ENCODE peak calls at places on chromosomes 16 and 17, in six cellular contexts. One of them, this sample, is unnamed.

GRCh38 chr17:60335289-60335688 is 56.6 kb downstream of the USP32 start:
- DNase-seq in endothelial cell of umbilical vein: no peak
- DNase-seq in uterus: no peak
- DNase-seq in transverse colon: no peak
- DNase-seq in tibial nerve: no peak
- DNase-seq in HCT116: no peak
- DNase-seq in this sample: no peak

GRCh38 chr16:75455677-75456076 is 8.8 kb downstream of the TMEM170A start:
- DNase-seq in endothelial cell of umbilical vein: no peak
- DNase-seq in tibial nerve: no peak
- DNase-seq in uterus: no peak
- DNase-seq in HCT116: no peak
- DNase-seq in transverse colon: no peak
- DNase-seq in this sample: no peak

GRCh38 chr16:59593256-59593655 is 859.1 kb upstream of the GOT2 start:
- DNase-seq in transverse colon: no peak
- DNase-seq in HCT116: no peak
- DNase-seq in endothelial cell of umbilical vein: no peak
- DNase-seq in uterus: no peak
- DNase-seq in tibial nerve: no peak
- DNase-seq in this sample: no peak

GRCh38 chr16:12132290-12132689 is 155.8 kb downstream of the SNX29 start:
- DNase-seq in uterus: no peak
- DNase-seq in endothelial cell of umbilical vein: no peak
- DNase-seq in tibial nerve: no peak
- DNase-seq in transverse colon: no peak
- DNase-seq in HCT116: no peak
- DNase-seq in this sample: no peak

GRCh38 chr16:85173077-85173980 is 61.1 kb upstream of the CIBAR2 start:
- DNase-seq in transverse colon: no peak
- DNase-seq in tibial nerve: no peak
- DNase-seq in endothelial cell of umbilical vein: peak
- DNase-seq in HCT116: peak
- DNase-seq in uterus: no peak
- DNase-seq in this sample: no peak

GRCh38 chr16:6969594-6969993 is 363.1 kb upstream of the RBFOX1 start:
- DNase-seq in HCT116: no peak
- DNase-seq in endothelial cell of umbilical vein: no peak
- DNase-seq in transverse colon: no peak
- DNase-seq in tibial nerve: no peak
- DNase-seq in uterus: no peak
- DNase-seq in this sample: no peak

GRCh38 chr16:72974142-72974769 is 73.7 kb downstream of the ZFHX3 start:
- DNase-seq in transverse colon: no peak
- DNase-seq in uterus: no peak
- DNase-seq in endothelial cell of umbilical vein: peak
- DNase-seq in tibial nerve: no peak
- DNase-seq in HCT116: no peak
- DNase-seq in this sample: no peak

GRCh38 chr17:64641499-64641898 is 20.6 kb downstream of the SMURF2 start:
- DNase-seq in uterus: no peak
- DNase-seq in tibial nerve: no peak
- DNase-seq in HCT116: no peak
- DNase-seq in endothelial cell of umbilical vein: peak
- DNase-seq in transverse colon: no peak
- DNase-seq in this sample: no peak

GRCh38 chr16:51651061-51651466 is 500.0 kb upstream of the SALL1 start:
- DNase-seq in uterus: no peak
- DNase-seq in transverse colon: no peak
- DNase-seq in tibial nerve: no peak
- DNase-seq in HCT116: no peak
- DNase-seq in endothelial cell of umbilical vein: no peak
- DNase-seq in this sample: no peak

GRCh38 chr17:58324409-58325288 is 3.9 kb downstream of the TSPOAP1 start:
- DNase-seq in endothelial cell of umbilical vein: no peak
- DNase-seq in transverse colon: peak
- DNase-seq in tibial nerve: no peak
- DNase-seq in HCT116: no peak
- DNase-seq in uterus: peak
- DNase-seq in this sample: peak

GRCh38 chr16:81431554-81432353 is 12.9 kb upstream of the CMIP start:
- DNase-seq in tibial nerve: no peak
- DNase-seq in HCT116: no peak
- DNase-seq in transverse colon: no peak
- DNase-seq in uterus: no peak
- DNase-seq in endothelial cell of umbilical vein: no peak
- DNase-seq in this sample: no peak
- TF ChIP-seq POLR2A in tibial nerve: no peak
- TF ChIP-seq POLR2A in HCT116: no peak
- TF ChIP-seq POLR2A in transverse colon: no peak
- TF ChIP-seq POLR2A in uterus: no peak
- TF ChIP-seq POLR2A in endothelial cell of umbilical vein: no peak
- TF ChIP-seq POLR2A in this sample: no peak

DNA sequence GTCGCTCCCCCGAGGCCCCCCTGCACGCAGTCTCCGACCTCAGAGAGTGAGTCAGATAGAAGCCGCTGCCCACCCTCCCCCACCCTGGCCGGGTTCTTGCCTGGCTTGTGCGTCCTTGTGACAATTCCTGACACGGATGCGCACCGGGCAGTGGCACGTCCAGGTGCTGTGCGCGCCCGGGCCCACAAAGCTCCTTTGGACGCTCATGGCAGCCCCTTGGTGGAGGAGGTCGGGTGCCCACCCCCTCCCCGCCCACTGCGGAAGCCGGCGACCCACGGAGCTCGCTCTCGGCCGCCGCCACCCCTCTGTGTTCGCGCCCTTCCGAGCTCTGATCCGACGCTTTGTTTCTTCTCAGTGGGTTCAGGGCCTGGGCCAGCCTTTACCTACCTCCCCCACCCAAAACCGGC is 662 bp upstream of the TUBB3 start:
- DNase-seq in tibial nerve: no peak
- DNase-seq in transverse colon: peak
- DNase-seq in HCT116: peak
- DNase-seq in endothelial cell of umbilical vein: peak
- DNase-seq in uterus: peak
- DNase-seq in this sample: no peak
- TF ChIP-seq POLR2A in tibial nerve: no peak
- TF ChIP-seq POLR2A in transverse colon: no peak
- TF ChIP-seq POLR2A in HCT116: peak
- TF ChIP-seq POLR2A in endothelial cell of umbilical vein: peak
- TF ChIP-seq POLR2A in uterus: no peak
- TF ChIP-seq POLR2A in this sample: peak

GRCh38 chr17:57289130-57289529 is 32.8 kb downstream of the MSI2 start:
- DNase-seq in transverse colon: no peak
- DNase-seq in uterus: no peak
- DNase-seq in HCT116: no peak
- DNase-seq in tibial nerve: no peak
- DNase-seq in endothelial cell of umbilical vein: no peak
- DNase-seq in this sample: no peak
- TF ChIP-seq POLR2A in transverse colon: no peak
- TF ChIP-seq POLR2A in uterus: no peak
- TF ChIP-seq POLR2A in HCT116: no peak
- TF ChIP-seq POLR2A in tibial nerve: no peak
- TF ChIP-seq POLR2A in endothelial cell of umbilical vein: no peak
- TF ChIP-seq POLR2A in this sample: no peak

GRCh38 chr17:77215281-77215680 is 74.5 kb downstream of the SEC14L1 start:
- DNase-seq in HCT116: no peak
- DNase-seq in endothelial cell of umbilical vein: no peak
- DNase-seq in uterus: no peak
- DNase-seq in tibial nerve: no peak
- DNase-seq in transverse colon: no peak
- DNase-seq in this sample: no peak
- TF ChIP-seq POLR2A in HCT116: no peak
- TF ChIP-seq POLR2A in endothelial cell of umbilical vein: no peak
- TF ChIP-seq POLR2A in uterus: no peak
- TF ChIP-seq POLR2A in tibial nerve: no peak
- TF ChIP-seq POLR2A in transverse colon: no peak
- TF ChIP-seq POLR2A in this sample: no peak

GRCh38 chr17:897970-898619 is 81.5 kb downstream of the NXN start:
- DNase-seq in tibial nerve: no peak
- DNase-seq in endothelial cell of umbilical vein: no peak
- DNase-seq in transverse colon: no peak
- DNase-seq in HCT116: no peak
- DNase-seq in uterus: no peak
- DNase-seq in this sample: no peak

GRCh38 chr17:900336-900735 is 79.2 kb downstream of the NXN start:
- DNase-seq in HCT116: no peak
- DNase-seq in endothelial cell of umbilical vein: peak
- DNase-seq in transverse colon: no peak
- DNase-seq in uterus: no peak
- DNase-seq in tibial nerve: no peak
- DNase-seq in this sample: no peak

GRCh38 chr17:907725-908124 is 71.9 kb downstream of the NXN start:
- DNase-seq in uterus: no peak
- DNase-seq in transverse colon: no peak
- DNase-seq in endothelial cell of umbilical vein: no peak
- DNase-seq in tibial nerve: no peak
- DNase-seq in HCT116: no peak
- DNase-seq in this sample: no peak

GRCh38 chr17:901964-902363 is 77.6 kb downstream of the NXN start:
- DNase-seq in tibial nerve: no peak
- DNase-seq in HCT116: no peak
- DNase-seq in endothelial cell of umbilical vein: no peak
- DNase-seq in uterus: no peak
- DNase-seq in transverse colon: no peak
- DNase-seq in this sample: no peak

DNA sequence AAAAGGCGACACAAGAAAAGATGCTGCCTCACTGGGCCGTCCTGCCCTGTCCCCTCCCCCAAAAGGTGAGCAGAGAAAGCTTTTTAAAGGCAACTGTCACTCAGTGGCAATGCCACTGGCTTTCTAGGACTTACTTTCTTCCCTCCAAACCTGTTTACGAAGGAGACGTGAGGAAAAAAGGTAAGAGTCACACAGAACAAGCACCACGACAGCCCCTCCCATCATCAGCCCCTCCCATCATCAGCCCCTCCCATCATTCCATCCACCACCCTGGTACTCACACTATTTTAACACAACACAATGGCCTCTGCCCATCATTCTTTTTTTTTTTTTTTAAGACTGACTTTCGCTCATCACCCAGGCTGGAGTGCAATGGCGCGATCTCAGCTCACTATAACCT is 77.1 kb downstream of the NXN start:
- DNase-seq in endothelial cell of umbilical vein: no peak
- DNase-seq in transverse colon: no peak
- DNase-seq in uterus: no peak
- DNase-seq in tibial nerve: no peak
- DNase-seq in HCT116: no peak
- DNase-seq in this sample: no peak
- TF ChIP-seq POLR2A in endothelial cell of umbilical vein: no peak
- TF ChIP-seq POLR2A in transverse colon: no peak
- TF ChIP-seq POLR2A in uterus: no peak
- TF ChIP-seq POLR2A in tibial nerve: no peak
- TF ChIP-seq POLR2A in HCT116: no peak
- TF ChIP-seq POLR2A in this sample: no peak

GRCh38 chr16:10579965-10580918 is at the start of gene EMP2:
- DNase-seq in uterus: peak
- DNase-seq in transverse colon: peak
- DNase-seq in tibial nerve: peak
- DNase-seq in endothelial cell of umbilical vein: peak
- DNase-seq in HCT116: peak
- DNase-seq in this sample: peak
- TF ChIP-seq POLR2A in uterus: peak
- TF ChIP-seq POLR2A in transverse colon: peak
- TF ChIP-seq POLR2A in tibial nerve: peak
- TF ChIP-seq POLR2A in endothelial cell of umbilical vein: no peak
- TF ChIP-seq POLR2A in HCT116: no peak
- TF ChIP-seq POLR2A in this sample: peak

DNA sequence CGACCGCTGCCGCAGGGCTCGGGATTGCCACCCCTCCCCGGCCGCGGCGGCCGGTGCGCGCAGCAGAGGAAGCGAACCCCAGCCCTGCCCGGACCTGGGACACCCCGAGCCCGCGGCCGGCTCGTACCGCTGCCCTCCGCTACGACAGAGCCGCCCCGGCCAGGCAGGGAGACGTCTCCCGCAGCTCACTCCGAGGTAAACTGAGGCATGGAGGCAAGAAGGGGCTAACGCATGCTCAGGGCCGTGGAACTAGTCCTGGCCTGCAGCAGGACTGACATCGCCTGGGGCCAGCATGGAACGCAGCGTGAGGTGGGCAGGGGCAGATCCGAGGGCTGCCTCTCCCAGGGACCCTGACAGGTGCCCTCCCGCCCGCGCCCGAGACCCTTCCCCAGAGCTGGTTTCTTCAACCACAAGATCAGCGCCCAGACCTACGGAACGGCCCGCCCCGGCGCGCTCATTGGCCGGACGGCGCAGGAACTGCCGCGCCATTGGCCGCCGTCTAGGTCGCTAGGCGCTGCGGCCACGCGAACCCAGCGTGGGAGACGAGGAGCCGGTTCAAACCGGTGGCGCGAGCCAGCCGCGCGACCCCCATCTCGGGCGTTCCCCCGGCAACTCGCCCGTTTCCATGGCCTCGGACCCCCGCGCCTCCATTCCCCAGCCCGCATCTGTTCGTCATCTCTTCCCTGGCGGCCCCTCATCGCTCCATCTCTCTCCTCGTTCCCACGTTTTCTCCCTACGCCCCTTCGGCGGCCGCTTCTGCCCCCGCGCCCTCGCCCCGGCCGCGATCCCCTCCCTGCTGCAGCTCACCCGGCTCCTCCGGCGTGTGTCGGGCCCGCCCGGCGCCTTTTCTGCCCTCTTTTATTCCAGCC is at the start of gene SLC43A2:
- DNase-seq in tibial nerve: peak
- DNase-seq in uterus: peak
- DNase-seq in transverse colon: peak
- DNase-seq in HCT116: peak
- DNase-seq in endothelial cell of umbilical vein: peak
- DNase-seq in this sample: peak
- TF ChIP-seq POLR2A in tibial nerve: no peak
- TF ChIP-seq POLR2A in uterus: peak
- TF ChIP-seq POLR2A in transverse colon: peak
- TF ChIP-seq POLR2A in HCT116: no peak
- TF ChIP-seq POLR2A in endothelial cell of umbilical vein: peak
- TF ChIP-seq POLR2A in this sample: peak

This sample was measured in prostate gland.